ENCODE peak calls at places on chromosomes 4 and X, in five cellular contexts. V is tibial nerve, E is sigmoid colon, I is fibroblast of the aortic adventitia, P is astrocyte. Z is an unnamed sample.

GRCh38 chrX:34426334-34426733 is 230.8 kb downstream of the TMEM47 start:
- DNase-seq in V (no peak), E (no peak), I (peak), P (no peak), Z (no peak)

GRCh38 chrX:51507551-51507950 is 11.2 kb upstream of the NUDT11 start:
- DNase-seq in V (no peak), E (no peak), I (no peak), P (no peak), Z (no peak)

GRCh38 chr4:107036602-107037151 is 564 bp upstream of the DKK2 start:
- DNase-seq in V (no peak), E (peak), I (peak), P (no peak), Z (no peak)

GRCh38 chr4:519885-520595 is 21.0 kb downstream of the PIGG start:
- DNase-seq in V (no peak), E (no peak), I (no peak), P (no peak), Z (no peak)

GRCh38 chrX:70480660-70481018 is 36.0 kb downstream of the DLG3 start:
- DNase-seq in V (no peak), E (no peak), I (no peak), P (peak), Z (no peak)

GRCh38 chr4:136651278-136651667 is 881.0 kb downstream of the PCDH18 start:
- DNase-seq in V (no peak), E (no peak), I (no peak), P (peak), Z (no peak)

GRCh38 chr4:6769138-6769983 is 13.2 kb upstream of the KIAA0232 start:
- DNase-seq in V (no peak), E (peak), I (no peak), P (no peak), Z (no peak)

GRCh38 chrX:119669424-119670037 is 23.4 kb downstream of the SEPTIN6 start:
- DNase-seq in V (no peak), E (peak), I (no peak), P (peak), Z (no peak)

GRCh38 chrX:39000802-39001201 is 199.5 kb downstream of the MID1IP1 start:
- DNase-seq in V (no peak), E (no peak), I (peak), P (no peak), Z (no peak)

GRCh38 chr4:118974758-118975157 is 86.1 kb downstream of the SYNPO2 start:
- DNase-seq in V (no peak), E (no peak), I (peak), P (peak), Z (no peak)

GRCh38 chrX:39399387-39399786 is 598.1 kb downstream of the MID1IP1 start:
- DNase-seq in V (no peak), E (no peak), I (no peak), P (no peak), Z (no peak)

GRCh38 chr4:139808381-139809206 is 143.0 kb downstream of the MGST2 start:
- DNase-seq in V (no peak), E (no peak), I (peak), P (peak), Z (no peak)

GRCh38 chr4:82421796-82422560 is 8.3 kb downstream of the HNRNPDL start:
- DNase-seq in V (no peak), E (no peak), I (no peak), P (no peak), Z (no peak)

GRCh38 chr4:179755322-179755721 is 2313.1 kb upstream of the AGA start:
- DNase-seq in V (no peak), E (no peak), I (no peak), P (no peak), Z (no peak)

GRCh38 chr4:146033149-146033548 is 94.5 kb upstream of the ZNF827 start:
- DNase-seq in V (no peak), E (no peak), I (no peak), P (no peak), Z (no peak)

GRCh38 chr4:10457255-10457801 is at the start of gene ZNF518B:
- DNase-seq in V (peak), E (peak), I (peak), P (peak), Z (peak)

GRCh38 chr4:81606796-81607550 is 135.3 kb upstream of the RASGEF1B start:
- DNase-seq in V (no peak), E (no peak), I (peak), P (no peak), Z (no peak)

GRCh38 chr4:10053635-10054453 is 32.5 kb upstream of the SLC2A9 start:
- DNase-seq in V (no peak), E (no peak), I (no peak), P (no peak), Z (no peak)

GRCh38 chrX:53031380-53031779 is 17.2 kb upstream of the GPR173 start:
- DNase-seq in V (no peak), E (no peak), I (no peak), P (no peak), Z (no peak)

GRCh38 chr4:1208266-1208961 is 36.0 kb upstream of the SPON2 start:
- DNase-seq in V (no peak), E (peak), I (no peak), P (no peak), Z (no peak)

GRCh38 chr4:129682586-129682985 is 586.6 kb downstream of the C4orf33 start:
- DNase-seq in V (no peak), E (no peak), I (no peak), P (no peak), Z (no peak)

GRCh38 chr4:140943486-140943885 is 187.3 kb upstream of the TBC1D9 start:
- DNase-seq in V (no peak), E (no peak), I (peak), P (peak), Z (no peak)

GRCh38 chr4:119816473-119816872 is 187.9 kb upstream of the PDE5A start:
- DNase-seq in V (no peak), E (no peak), I (no peak), P (no peak), Z (no peak)

GRCh38 chrX:153969125-153969903 is 2.3 kb downstream of the HCFC1 start:
- DNase-seq in V (no peak), E (peak), I (no peak), P (no peak), Z (no peak)

GRCh38 chr4:175671491-175671934 is 140.6 kb downstream of the GPM6A start:
- DNase-seq in V (no peak), E (no peak), I (no peak), P (peak), Z (no peak)

GRCh38 chr4:31467781-31468180 is 747.6 kb downstream of the PCDH7 start:
- DNase-seq in V (no peak), E (no peak), I (peak), P (peak), Z (no peak)

GRCh38 chr4:101345271-101345595 is 2.1 kb downstream of the PPP3CA start:
- DNase-seq in V (peak), E (no peak), I (peak), P (no peak), Z (no peak)

GRCh38 chrX:115533485-115533884 is 27.5 kb upstream of the PLS3 start:
- DNase-seq in V (no peak), E (no peak), I (peak), P (no peak), Z (no peak)

GRCh38 chrX:123339201-123339905 is 155.3 kb downstream of the GRIA3 start:
- DNase-seq in V (no peak), E (no peak), I (peak), P (peak), Z (no peak)

GRCh38 chr4:138499627-138500026 is 257.5 kb upstream of the SLC7A11 start:
- DNase-seq in V (no peak), E (no peak), I (no peak), P (no peak), Z (no peak)

GRCh38 chrX:1564750-1565683 is 26.4 kb upstream of the AKAP17A start:
- DNase-seq in V (no peak), E (no peak), I (no peak), P (no peak), Z (no peak)

GRCh38 chr4:38177035-38177791 is 217.0 kb downstream of the PTTG2 start:
- DNase-seq in V (no peak), E (no peak), I (peak), P (peak), Z (no peak)

GRCh38 chr4:14000091-14000814 is 372.7 kb upstream of the BOD1L1 start:
- DNase-seq in V (no peak), E (no peak), I (no peak), P (no peak), Z (no peak)

GRCh38 chrX:125439194-125439849 is 119.7 kb downstream of the TEX13C start:
- DNase-seq in V (no peak), E (no peak), I (no peak), P (no peak), Z (no peak)

DNA sequence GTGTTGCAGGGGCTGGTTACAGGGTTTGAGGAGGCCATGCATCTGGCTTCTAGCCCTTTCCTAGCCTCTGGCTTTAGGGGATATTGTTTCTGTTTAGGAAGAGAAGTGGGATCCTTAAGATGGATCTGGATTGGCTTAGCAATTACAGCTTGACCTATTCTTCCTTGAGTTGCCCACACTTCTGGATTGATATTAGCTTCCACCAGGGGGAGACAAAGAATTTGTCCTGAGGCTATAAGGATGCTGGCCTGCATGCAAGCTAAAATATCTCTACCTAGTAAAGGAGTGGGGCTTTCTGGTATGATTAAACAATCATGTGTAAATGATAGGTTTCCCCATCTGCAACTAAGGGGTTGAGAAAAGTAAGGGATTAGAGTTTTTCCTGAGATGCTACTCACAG is 117.2 kb downstream of the TEX13C start:
- DNase-seq in V (no peak), E (no peak), I (no peak), P (no peak), Z (no peak)
- TF ChIP-seq CTCF in V (no peak), E (no peak), I (no peak), P (peak), Z (no peak)

GRCh38 chr4:76897522-76898384 is at the start of gene SOWAHB:
- DNase-seq in V (no peak), E (no peak), I (no peak), P (no peak), Z (peak)

GRCh38 chr4:76896731-76897521 is 1.0 kb downstream of the SOWAHB start:
- DNase-seq in V (no peak), E (no peak), I (no peak), P (peak), Z (peak)

GRCh38 chr4:76894537-76894936 is 3.4 kb downstream of the SOWAHB start:
- DNase-seq in V (no peak), E (no peak), I (no peak), P (no peak), Z (no peak)

GRCh38 chr4:76896048-76896447 is 1.9 kb downstream of the SOWAHB start:
- DNase-seq in V (no peak), E (no peak), I (no peak), P (no peak), Z (no peak)

DNA sequence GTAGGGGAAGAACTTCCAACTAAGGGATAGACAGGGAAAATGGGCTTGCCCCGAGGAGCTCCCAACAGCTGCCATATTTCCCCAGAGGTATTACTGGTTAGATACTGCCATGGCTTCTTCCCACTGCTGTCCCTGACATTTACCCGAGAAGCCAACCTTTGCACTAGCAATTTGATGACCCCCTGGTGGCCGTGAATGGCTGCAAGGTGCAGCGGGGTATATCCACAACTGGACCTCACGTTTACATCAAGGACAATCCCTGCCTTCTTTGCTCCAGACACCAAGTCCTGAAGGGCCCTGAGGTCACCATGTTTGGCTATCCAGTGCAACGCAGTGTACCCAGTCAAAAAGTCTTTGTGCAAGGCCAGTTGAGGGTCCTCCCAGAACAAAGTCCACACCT is 2.3 kb downstream of the SOWAHB start:
- DNase-seq in V (no peak), E (no peak), I (no peak), P (no peak), Z (no peak)
- TF ChIP-seq CTCF in V (no peak), E (no peak), I (no peak), P (no peak), Z (no peak)

DNA sequence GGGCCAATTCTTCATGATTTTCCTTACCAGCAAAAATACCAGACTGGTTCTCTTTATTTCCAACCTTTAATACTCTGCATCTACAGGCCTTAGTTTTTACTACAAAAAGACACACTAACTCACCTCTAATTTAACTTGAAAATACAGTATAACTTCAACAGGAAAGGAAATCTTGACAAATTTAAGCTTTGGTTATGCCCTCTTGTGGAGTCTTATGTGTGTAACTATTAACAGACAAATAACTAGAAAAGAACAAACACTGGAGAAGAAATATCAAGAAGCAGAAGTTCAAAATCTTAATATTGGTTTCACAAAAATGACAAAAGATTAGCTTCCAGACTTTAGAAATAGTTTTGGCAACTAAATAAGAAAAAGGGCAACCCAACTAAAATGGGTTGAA is 33.0 kb downstream of the PPA2 start:
- DNase-seq in V (no peak), E (no peak), I (peak), P (no peak), Z (no peak)
- TF ChIP-seq CTCF in V (no peak), E (no peak), I (no peak), P (no peak), Z (no peak)

DNA sequence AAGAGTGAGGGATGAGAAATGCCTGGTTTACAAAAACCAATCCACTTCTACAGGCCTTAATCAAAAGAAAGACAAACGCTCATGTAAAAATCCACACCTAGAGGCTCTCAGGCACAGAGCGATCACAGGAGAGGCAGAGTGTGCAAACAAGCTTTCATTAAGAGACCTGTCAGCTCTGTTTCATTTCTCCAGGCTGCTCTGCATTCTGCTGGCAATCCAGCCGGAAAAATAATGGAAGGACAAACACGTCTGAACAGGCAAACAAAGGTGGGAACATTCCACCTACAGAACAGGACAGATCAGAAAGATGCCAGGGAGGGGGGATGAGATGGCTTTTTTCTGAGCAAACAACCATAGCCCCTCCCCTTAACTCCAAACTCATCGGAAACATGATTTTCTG is 9.7 kb downstream of the SOD3 start:
- DNase-seq in V (no peak), E (no peak), I (no peak), P (no peak), Z (no peak)
- TF ChIP-seq CTCF in V (no peak), E (no peak), I (no peak), P (no peak), Z (no peak)

GRCh38 chrX:18390941-18391538 is 34.4 kb upstream of the CDKL5 start:
- DNase-seq in V (peak), E (peak), I (peak), P (peak), Z (no peak)
- TF ChIP-seq CTCF in V (peak), E (peak), I (peak), P (peak), Z (peak)

GRCh38 chr4:103994059-103994458 is 274.3 kb upstream of the TACR3 start:
- DNase-seq in V (no peak), E (no peak), I (no peak), P (no peak), Z (no peak)

GRCh38 chr4:103998752-103999151 is 279.0 kb upstream of the TACR3 start:
- DNase-seq in V (no peak), E (no peak), I (no peak), P (no peak), Z (no peak)

GRCh38 chr4:103996637-103997036 is 276.9 kb upstream of the TACR3 start:
- DNase-seq in V (no peak), E (no peak), I (peak), P (peak), Z (no peak)

GRCh38 chr4:103996059-103996458 is 276.3 kb upstream of the TACR3 start:
- DNase-seq in V (no peak), E (no peak), I (no peak), P (peak), Z (peak)
- TF ChIP-seq CTCF in V (no peak), E (no peak), I (no peak), P (no peak), Z (peak)

GRCh38 chrX:128518508-128518907 is 466.3 kb upstream of the ACTRT1 start:
- DNase-seq in V (no peak), E (no peak), I (peak), P (no peak), Z (no peak)
- TF ChIP-seq CTCF in V (no peak), E (no peak), I (peak), P (peak), Z (peak)

DNA sequence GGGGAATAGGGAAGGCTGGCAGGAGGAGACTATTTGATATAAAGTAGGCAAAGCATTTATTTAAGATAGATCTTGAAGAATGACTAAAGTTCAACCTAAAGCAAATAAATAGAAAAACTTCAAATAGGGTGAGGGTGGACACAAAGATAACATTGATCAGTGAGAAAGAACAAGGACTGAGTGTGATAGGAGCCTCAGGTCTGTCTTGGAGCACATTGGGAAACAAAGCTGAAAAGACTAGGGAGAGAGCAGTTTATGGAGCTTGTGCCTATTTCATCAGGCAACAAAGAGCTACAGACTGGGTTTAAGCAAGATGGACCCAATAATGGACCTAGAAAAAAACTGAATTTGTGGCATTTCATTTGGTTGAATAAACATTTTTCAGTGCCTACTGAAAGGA is 425.6 kb downstream of the SMARCA1 start:
- DNase-seq in V (no peak), E (no peak), I (no peak), P (no peak), Z (no peak)
- TF ChIP-seq CTCF in V (no peak), E (no peak), I (no peak), P (no peak), Z (no peak)

GRCh38 chr4:75514131-75514948 is at the start of the genes RCHY1 and THAP6:
- DNase-seq in V (peak), E (peak), I (peak), P (peak), Z (peak)
- TF ChIP-seq CTCF in V (no peak), E (no peak), I (peak), P (no peak), Z (no peak)